ENCODE peak calls at places on chromosome 2, in seven cellular contexts. G is IMR-90, B is A549, Z is SK-N-SH, Q is HepG2, X is GM12878, A is WTC11. R is an unnamed sample.

GRCh38 chr2:147420517-147420916 is 424.3 kb upstream of the ACVR2A start:
- DNase-seq in Q (no peak), B (no peak), X (no peak), Z (no peak), A (peak), G (no peak), R (no peak)

GRCh38 chr2:17538844-17539554 is 1.5 kb upstream of the VSNL1 start:
- DNase-seq in A (peak), Z (peak), Q (peak), X (no peak), G (peak), B (peak), R (peak)

GRCh38 chr2:85811173-85811849 is 57.5 kb downstream of the ATOH8 start:
- DNase-seq in Z (no peak), G (peak), B (no peak), A (no peak), Q (no peak), X (no peak), R (no peak)

GRCh38 chr2:73032702-73033097 is 38.8 kb downstream of the SFXN5 start:
- DNase-seq in Q (no peak), B (no peak), A (no peak), G (no peak), Z (no peak), X (no peak), R (no peak)

GRCh38 chr2:70036290-70036689 is 51.0 kb upstream of the PCBP1 start:
- DNase-seq in A (no peak), B (no peak), Z (no peak), X (no peak), G (no peak), Q (no peak), R (no peak)

GRCh38 chr2:241842620-241843211 is 16.0 kb downstream of the PDCD1 start:
- DNase-seq in Q (no peak), X (no peak), B (no peak), G (no peak), A (no peak), Z (peak), R (no peak)

GRCh38 chr2:15058015-15058414 is 425.5 kb downstream of the LRATD1 start:
- DNase-seq in X (no peak), A (no peak), Z (no peak), Q (peak), G (no peak), B (no peak), R (peak)

GRCh38 chr2:212997526-212998020 is 153.8 kb downstream of the IKZF2 start:
- DNase-seq in X (no peak), B (no peak), G (no peak), Q (no peak), A (no peak), Z (no peak), R (no peak)

GRCh38 chr2:33633295-33633694 is 34.2 kb upstream of the FAM98A start:
- DNase-seq in A (no peak), B (no peak), G (no peak), Q (no peak), Z (no peak), X (no peak), R (no peak)

GRCh38 chr2:226742346-226742745 is 57.3 kb downstream of the IRS1 start:
- DNase-seq in Q (no peak), A (no peak), Z (no peak), B (no peak), G (peak), X (no peak), R (no peak)

GRCh38 chr2:120317916-120318315 is 28.0 kb upstream of the INHBB start:
- DNase-seq in A (no peak), Z (no peak), G (no peak), B (no peak), X (no peak), Q (no peak), R (no peak)

GRCh38 chr2:29110916-29111315 is 4.3 kb upstream of the CLIP4 start:
- DNase-seq in Z (no peak), B (no peak), G (peak), X (no peak), Q (no peak), A (no peak), R (no peak)

GRCh38 chr2:8391126-8391525 is 290.7 kb upstream of the ID2 start:
- DNase-seq in Q (no peak), A (no peak), Z (no peak), B (no peak), X (no peak), G (no peak), R (no peak)

GRCh38 chr2:183229386-183229785 is 105.1 kb downstream of the NUP35 start:
- DNase-seq in B (no peak), Q (no peak), Z (no peak), G (peak), A (no peak), X (no peak), R (no peak)

GRCh38 chr2:175203621-175204496 is 22.3 kb upstream of the ATP5MC3 start:
- DNase-seq in G (peak), Z (peak), A (peak), Q (peak), B (peak), X (no peak), R (peak)

GRCh38 chr2:70471129-70471528 is 82.5 kb downstream of the TGFA start:
- DNase-seq in G (no peak), Q (no peak), B (no peak), A (no peak), X (no peak), Z (no peak), R (no peak)

GRCh38 chr2:155368934-155369333 is 670.4 kb downstream of the KCNJ3 start:
- DNase-seq in Z (no peak), A (no peak), X (no peak), G (peak), Q (peak), B (peak), R (no peak)

GRCh38 chr2:65416945-65417344 is 15.5 kb downstream of the SPRED2 start:
- DNase-seq in B (no peak), G (no peak), Z (no peak), X (no peak), A (no peak), Q (no peak), R (no peak)

GRCh38 chr2:50449306-50449705 is 582.6 kb downstream of the NRXN1 start:
- DNase-seq in A (no peak), B (no peak), G (no peak), X (no peak), Q (no peak), Z (no peak), R (no peak)

GRCh38 chr2:43075906-43076585 is 150.4 kb downstream of the ZFP36L2 start:
- DNase-seq in X (no peak), A (no peak), B (peak), Q (no peak), G (peak), Z (no peak), R (no peak)

DNA sequence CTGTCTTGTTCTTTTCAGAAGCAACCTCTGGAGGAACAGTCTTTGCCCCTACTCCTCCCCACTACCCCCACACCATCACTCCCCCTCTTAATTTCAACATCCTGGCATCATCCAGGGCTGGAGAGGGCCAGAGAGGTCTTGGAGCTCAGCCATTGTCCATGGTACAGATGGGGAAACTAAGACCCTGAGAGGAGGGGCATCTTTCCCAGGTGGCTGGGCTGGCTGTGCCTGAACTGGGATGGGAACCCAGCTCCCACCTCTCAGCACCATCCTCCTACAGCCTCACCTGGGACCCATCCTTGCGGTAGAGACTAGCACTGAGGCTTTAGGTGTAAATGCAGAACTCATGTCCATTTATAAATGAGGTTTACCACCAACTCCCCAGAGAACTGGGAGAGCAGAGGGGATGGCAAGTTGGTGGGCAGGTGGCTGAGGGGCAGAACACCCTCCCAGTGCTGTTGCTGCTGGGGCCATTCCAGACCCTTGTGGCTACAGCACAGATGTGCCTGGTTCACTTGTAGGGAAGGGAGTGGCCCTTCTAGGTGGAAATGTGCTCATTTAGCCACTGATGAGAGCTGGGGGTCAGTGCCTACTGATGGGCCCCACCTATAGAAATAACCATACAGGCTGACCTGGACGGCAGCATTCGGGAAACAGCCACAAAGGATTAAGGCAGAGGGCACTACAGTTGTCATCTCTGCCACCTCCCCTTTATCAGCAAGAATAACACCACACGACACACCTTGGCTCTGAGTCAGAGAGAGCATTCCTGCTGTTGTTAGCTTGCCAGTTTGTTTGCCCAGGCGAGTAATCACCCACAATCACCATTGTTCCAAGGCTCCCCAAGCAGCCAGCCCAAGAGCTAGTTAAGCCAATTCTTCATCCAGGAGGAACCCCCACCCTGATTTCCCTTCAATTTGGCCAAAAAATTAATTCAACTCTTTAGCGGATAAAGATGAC is 2.1 kb downstream of the MLPH start:
- DNase-seq in X (no peak), G (peak), B (peak), Q (no peak), A (no peak), Z (no peak), R (no peak)
- TF ChIP-seq USF2 in X (no peak), G (no peak), B (no peak), Q (no peak), A (no peak), Z (no peak), R (no peak)

DNA sequence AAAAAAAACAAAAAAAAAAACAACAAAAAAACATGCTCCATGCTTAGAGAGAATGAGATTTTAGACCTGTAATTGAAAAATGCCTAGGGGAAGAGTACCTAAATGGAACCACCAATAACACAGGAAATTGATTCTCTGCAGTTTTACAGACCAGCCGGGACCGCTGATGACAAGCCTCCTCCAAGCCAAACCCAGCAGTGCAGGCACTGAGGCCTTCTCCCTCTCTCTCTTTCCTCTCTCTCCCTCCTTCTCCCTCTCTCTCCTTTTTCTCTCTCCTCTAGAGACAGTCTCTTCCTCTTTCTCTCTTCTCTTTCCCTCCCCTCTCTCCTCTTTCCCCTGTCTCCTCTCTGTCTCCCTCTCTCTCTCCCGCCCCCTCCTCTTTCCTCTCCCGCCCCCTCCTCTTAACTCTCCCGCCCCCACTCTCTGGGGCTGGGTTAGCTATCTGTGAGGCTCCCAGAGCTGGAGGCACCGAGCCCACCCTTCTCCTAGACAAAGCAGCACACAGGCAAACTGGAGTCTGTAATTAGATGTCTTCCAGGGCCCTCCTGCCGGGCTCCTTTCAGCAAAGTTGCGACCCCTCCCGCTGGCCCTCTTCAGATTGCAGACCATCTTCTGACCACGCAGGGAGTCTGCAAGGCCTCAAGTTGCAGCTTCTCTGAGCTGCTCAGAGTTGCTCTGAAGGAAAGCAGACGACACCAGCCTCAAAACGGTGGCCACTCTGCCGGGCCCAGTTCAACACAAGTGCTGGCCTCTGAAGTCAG is 228.7 kb upstream of the COPS8 start:
- DNase-seq in Q (no peak), G (no peak), Z (no peak), B (no peak), A (peak), X (no peak), R (no peak)
- TF ChIP-seq USF2 in Q (no peak), G (no peak), Z (no peak), B (no peak), A (no peak), X (no peak), R (no peak)

GRCh38 chr2:218701806-218702205 is 8.8 kb upstream of the TTLL4 start:
- DNase-seq in Q (no peak), A (no peak), Z (no peak), X (no peak), B (no peak), G (no peak), R (no peak)

GRCh38 chr2:218703341-218703740 is 7.3 kb upstream of the TTLL4 start:
- DNase-seq in G (no peak), A (no peak), X (no peak), Z (no peak), B (no peak), Q (no peak), R (no peak)

GRCh38 chr2:218694405-218695145 is 16.1 kb upstream of the TTLL4 start:
- DNase-seq in G (peak), X (no peak), Z (no peak), B (no peak), Q (no peak), A (no peak), R (no peak)

DNA sequence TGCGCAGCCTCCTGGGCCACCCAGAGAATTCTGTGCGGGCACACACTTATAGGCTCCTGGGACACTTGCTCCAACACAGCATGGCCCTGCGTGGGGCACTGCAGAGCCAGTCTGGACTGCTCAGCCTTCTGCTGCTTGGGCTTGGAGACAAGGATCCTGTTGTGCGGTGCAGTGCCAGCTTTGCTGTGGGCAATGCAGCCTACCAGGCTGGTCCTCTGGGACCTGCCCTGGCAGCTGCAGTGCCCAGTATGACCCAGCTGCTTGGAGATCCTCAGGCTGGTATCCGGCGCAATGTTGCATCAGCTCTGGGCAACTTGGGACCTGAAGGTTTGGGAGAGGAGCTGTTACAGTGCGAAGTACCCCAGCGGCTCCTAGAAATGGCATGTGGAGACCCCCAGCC is 11.8 kb upstream of the TTLL4 start:
- DNase-seq in Q (no peak), B (no peak), A (no peak), X (no peak), G (no peak), Z (no peak), R (no peak)
- TF ChIP-seq USF2 in Q (no peak), B (no peak), A (no peak), X (no peak), G (no peak), Z (no peak), R (no peak)

DNA sequence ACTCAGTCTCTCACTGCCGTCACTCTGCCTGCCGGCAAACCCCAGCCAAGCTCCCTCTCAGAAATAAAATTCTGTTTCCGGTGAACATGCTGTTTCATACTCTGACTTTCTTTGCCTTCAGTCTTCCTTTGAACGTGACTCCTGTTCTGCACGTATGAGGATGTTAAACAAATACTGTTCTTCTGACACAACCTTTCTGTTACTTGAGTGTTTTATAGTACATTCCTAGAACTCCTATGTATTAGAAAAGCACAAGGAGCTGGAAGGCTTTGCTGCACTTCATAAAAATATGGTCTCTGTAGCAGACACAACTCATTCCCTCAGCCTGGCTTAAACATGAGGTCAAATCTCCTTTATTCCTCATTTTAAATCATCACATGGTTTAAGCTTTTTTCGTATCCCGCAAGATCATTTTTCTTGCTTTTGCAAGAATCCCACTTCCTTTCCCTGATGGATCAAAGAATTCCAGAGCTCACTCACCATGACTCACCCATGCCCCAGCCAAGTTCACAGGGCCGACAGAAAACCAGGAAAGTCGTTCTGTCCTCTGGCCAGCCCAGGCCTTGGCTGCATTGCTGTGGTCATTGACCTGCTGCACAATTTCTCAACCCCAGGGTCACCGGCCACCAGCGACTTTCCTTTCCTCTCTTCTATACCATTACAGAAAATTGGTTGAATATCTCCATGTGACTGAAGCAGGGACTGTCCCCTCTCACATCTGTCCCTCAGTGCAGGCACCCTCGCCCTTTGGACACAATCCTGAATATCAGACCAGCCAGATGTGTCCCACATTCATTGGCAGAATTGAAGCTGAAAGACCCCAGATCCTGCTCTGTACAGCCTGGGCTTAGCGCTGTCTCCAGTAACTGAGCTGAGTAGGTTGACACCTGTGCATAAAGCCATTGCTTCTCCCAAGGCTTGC is 183.1 kb upstream of the ARL4C start:
- DNase-seq in B (peak), Z (no peak), G (peak), Q (peak), X (no peak), A (no peak), R (no peak)
- TF ChIP-seq USF2 in B (no peak), Z (no peak), G (peak), Q (no peak), X (no peak), A (no peak), R (no peak)

DNA sequence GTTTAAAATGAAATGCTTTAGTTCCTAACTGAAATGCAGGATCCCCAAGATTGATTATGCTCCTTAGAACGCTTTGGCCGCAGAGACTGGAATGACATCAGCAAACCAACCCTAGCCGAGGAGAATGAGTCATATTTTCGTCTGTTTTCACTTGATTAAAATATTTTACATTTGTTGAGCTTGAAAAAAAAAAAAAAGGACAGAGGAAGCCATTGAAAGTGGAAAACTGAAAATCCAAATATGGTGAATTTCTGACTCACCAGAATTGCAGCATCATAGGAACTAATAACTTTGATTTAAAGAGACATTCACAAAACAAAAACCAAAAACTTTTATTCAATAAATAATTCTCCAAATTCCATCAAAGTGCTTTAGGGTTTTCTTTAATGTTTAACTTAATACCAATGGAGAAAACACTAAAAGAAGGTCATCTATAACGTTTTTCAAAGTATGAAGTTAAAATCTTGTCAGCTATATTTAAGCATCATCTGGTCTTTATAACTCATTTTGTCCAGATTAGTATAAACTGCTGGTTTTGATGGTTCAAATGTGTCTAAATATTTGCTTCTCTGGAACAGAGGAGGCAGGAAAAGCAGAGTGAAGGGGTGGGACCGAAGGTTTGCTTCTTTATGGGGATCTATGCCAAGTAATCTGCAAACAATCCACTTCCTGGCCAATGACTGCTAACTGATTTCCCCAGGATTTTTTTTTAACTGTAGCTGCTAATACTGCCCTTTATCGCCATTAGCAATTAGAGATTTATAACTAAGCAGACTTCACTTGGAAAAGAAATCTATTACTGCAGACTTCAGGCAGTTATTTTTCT is 30.9 kb upstream of the COL5A2 start:
- DNase-seq in X (no peak), Z (no peak), Q (no peak), A (no peak), G (peak), B (peak), R (peak)
- TF ChIP-seq USF2 in X (no peak), Z (no peak), Q (no peak), A (no peak), G (no peak), B (no peak), R (no peak)

GRCh38 chr2:77567723-77568122 is 45.5 kb upstream of the LRRTM4 start:
- DNase-seq in G (no peak), X (no peak), A (no peak), B (no peak), Z (no peak), Q (no peak), R (no peak)
- TF ChIP-seq USF2 in G (no peak), X (no peak), A (no peak), B (no peak), Z (no peak), Q (no peak), R (no peak)

DNA sequence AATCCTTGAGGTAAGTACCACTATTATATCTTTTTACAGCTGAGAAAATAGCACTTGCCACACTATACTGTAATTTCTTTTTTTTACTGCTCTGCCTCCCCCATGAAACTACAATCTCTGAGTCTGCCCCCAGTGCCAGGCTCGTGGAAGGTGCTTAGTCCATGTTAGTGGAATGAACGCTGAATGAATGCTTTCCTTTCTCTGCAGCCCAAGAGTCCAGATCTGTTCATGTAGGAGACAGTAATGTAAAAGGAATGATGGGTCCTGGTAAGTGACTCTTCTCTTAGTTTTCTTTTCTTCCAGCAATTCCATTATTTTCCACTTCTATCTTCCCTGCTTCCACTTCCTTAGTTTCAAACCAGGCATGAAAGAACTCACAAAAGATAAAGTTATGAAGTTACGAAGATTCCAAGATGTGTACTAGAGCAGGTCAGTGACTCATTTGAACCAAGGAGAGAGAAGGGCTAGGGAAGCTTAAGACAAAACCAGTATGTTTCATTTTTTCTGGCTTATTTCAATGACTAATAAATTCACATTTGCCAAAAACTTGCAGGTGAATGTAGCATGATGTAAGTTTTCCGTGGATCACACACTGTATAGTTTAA is 46.0 kb downstream of the ARHGEF33 start:
- DNase-seq in X (no peak), A (no peak), B (no peak), Q (no peak), G (peak), Z (no peak), R (no peak)
- TF ChIP-seq USF2 in X (no peak), A (no peak), B (no peak), Q (no peak), G (no peak), Z (no peak), R (no peak)

R was measured in K562.